ENCODE peak calls at places on chromosomes 16 and 17, in five cellular contexts. W is ascending aorta, N is epithelial cell of esophagus, E is lower lobe of right lung, G is AG09309. Z is an unnamed sample.

GRCh38 chr17:39393732-39394131 is 7.7 kb downstream of the FBXL20 start:
- DNase-seq in E (no peak), W (no peak), G (no peak), N (no peak), Z (no peak)

GRCh38 chr16:72493681-72494415 is 321.9 kb upstream of the PMFBP1 start:
- DNase-seq in W (no peak), N (no peak), E (no peak), G (peak; percentile 64), Z (no peak)

GRCh38 chr16:19005561-19006445 is 22.1 kb downstream of the TMC7 start:
- DNase-seq in E (no peak), W (no peak), N (peak; percentile 98), G (no peak), Z (no peak)

GRCh38 chr17:17565471-17566365 is 25.8 kb downstream of the PEMT start:
- DNase-seq in G (no peak), W (no peak), N (no peak), E (no peak), Z (no peak)

GRCh38 chr17:8056232-8056975 is 17.5 kb downstream of the ALOX15B start:
- DNase-seq in W (peak; percentile 78), N (peak; percentile 86), E (peak; percentile 81), G (peak; percentile 27), Z (no peak)

GRCh38 chr17:38449364-38449763 is 21.1 kb downstream of the ARHGAP23 start:
- DNase-seq in N (peak; percentile 97), W (no peak), E (no peak), G (no peak), Z (no peak)

GRCh38 chr17:7177210-7177953 is 1.8 kb downstream of the ASGR1 start:
- DNase-seq in N (peak; percentile 64), E (peak; percentile 80), W (peak; percentile 73), G (peak; percentile 7), Z (no peak)

GRCh38 chr16:88914750-88915368 is 48.4 kb upstream of the PABPN1L start:
- DNase-seq in W (no peak), N (no peak), E (no peak), G (peak; percentile 32), Z (peak; percentile 57)

GRCh38 chr16:73768786-73769203 is 527.8 kb upstream of the PSMD7 start:
- DNase-seq in G (peak; percentile 74), E (no peak), W (peak; percentile 86), N (no peak), Z (no peak)

GRCh38 chr16:88379694-88380040 is 3.1 kb upstream of the ZNF469 start:
- DNase-seq in W (no peak), E (peak; percentile 31), N (no peak), G (no peak), Z (no peak)

GRCh38 chr17:64531955-64532371 is 25.2 kb downstream of the CEP95 start:
- DNase-seq in G (peak; percentile 56), N (no peak), W (no peak), E (no peak), Z (no peak)

GRCh38 chr16:4327782-4328579 is 12.1 kb downstream of the GLIS2 start:
- DNase-seq in N (peak; percentile 76), W (peak; percentile 86), E (peak; percentile 84), G (no peak), Z (no peak)

GRCh38 chr17:42118545-42118944 is 2.6 kb downstream of the KAT2A start:
- DNase-seq in G (no peak), N (peak; percentile 57), W (no peak), E (no peak), Z (no peak)

GRCh38 chr17:79188048-79188447 is 113.4 kb downstream of the ENGASE start:
- DNase-seq in W (no peak), N (peak; percentile 39), G (no peak), E (no peak), Z (no peak)

GRCh38 chr16:1638757-1639156 is 26.6 kb downstream of the CRAMP1 start:
- DNase-seq in E (no peak), N (no peak), G (no peak), W (no peak), Z (no peak)

GRCh38 chr17:78359216-78359935 is 501 bp downstream of the SOCS3 start:
- DNase-seq in W (peak; percentile 82), G (no peak), N (no peak), E (peak; percentile 63), Z (no peak)

GRCh38 chr16:56343661-56344517 is 81.5 kb downstream of the AMFR start:
- DNase-seq in W (no peak), E (no peak), N (peak; percentile 81), G (no peak), Z (no peak)

GRCh38 chr17:69762359-69762758 is 312.7 kb upstream of the KCNJ16 start:
- DNase-seq in E (no peak), N (peak; percentile 29), G (no peak), W (no peak), Z (no peak)

GRCh38 chr17:77692571-77693161 is 265.8 kb upstream of the TNRC6C start:
- DNase-seq in N (peak; percentile 30), E (no peak), W (peak; percentile 39), G (no peak), Z (peak; percentile 5)

GRCh38 chr17:13541032-13541480 is 60.7 kb downstream of the HS3ST3A1 start:
- DNase-seq in E (no peak), N (no peak), G (peak; percentile 96), W (no peak), Z (peak; percentile 83)

GRCh38 chr17:28573966-28574480 is 2.7 kb downstream of the ALDOC start:
- DNase-seq in W (no peak), E (no peak), G (no peak), N (no peak), Z (no peak)

GRCh38 chr17:28575126-28575795 is 1.4 kb downstream of the ALDOC start:
- DNase-seq in N (no peak), E (no peak), W (no peak), G (no peak), Z (no peak)

GRCh38 chr17:28572294-28573099 is 1.2 kb upstream of the PIGS start:
- DNase-seq in E (no peak), W (no peak), N (no peak), G (no peak), Z (no peak)

GRCh38 chr17:28573521-28573920 is 2.2 kb upstream of the PIGS start:
- DNase-seq in N (no peak), G (no peak), E (no peak), W (no peak), Z (no peak)

GRCh38 chr17:28574536-28574935 is 2.2 kb downstream of the ALDOC start:
- DNase-seq in N (no peak), W (no peak), E (no peak), G (no peak), Z (no peak)
- TF ChIP-seq CTCF in N (peak; percentile 25), W (no peak), E (no peak), G (no peak), Z (no peak)

DNA sequence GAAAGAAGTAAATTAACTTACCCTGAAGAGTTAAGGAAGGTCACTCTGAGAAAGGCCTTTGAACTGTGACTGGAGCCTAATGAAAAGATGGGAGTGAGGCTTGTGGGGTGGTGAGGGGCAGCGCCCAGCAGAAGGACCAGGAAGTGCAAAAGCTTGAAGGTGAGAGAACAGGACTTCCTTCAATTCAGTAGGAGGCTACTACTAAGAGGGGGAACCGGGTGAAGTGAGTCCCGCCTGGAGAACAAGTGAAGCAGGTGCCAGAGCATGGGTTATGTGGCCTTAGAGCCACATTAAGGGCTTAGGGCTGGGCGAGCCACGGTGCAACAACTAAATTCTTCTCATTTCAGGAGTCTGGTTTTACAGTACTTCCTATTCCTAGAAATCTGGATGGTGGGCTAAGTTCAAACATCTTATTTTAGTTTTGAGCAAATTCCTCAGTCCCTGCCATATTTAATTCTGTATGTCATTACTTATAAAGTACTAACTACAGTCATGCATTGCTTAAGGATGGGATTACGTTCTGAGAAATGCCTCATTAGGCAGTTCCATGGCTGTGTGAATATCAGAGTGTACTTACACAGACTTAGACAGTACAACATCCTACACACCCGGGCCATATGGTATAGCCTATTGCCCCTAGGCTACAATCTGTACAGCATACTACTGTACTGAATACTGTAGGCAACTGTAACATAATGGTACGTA is 5.1 kb downstream of the CFAP20 start:
- DNase-seq in N (no peak), W (no peak), E (no peak), G (no peak), Z (no peak)
- H3K4me3 ChIP-seq in N (no peak overlapping the region), W (no peak overlapping the region), E (no peak overlapping the region), G (no peak overlapping the region), Z (no peak overlapping the region)

GRCh38 chr17:82823004-82823403 is 16.8 kb downstream of the ZNF750 start:
- DNase-seq in W (no peak), E (peak; percentile 41), G (no peak), N (no peak), Z (no peak)
- TF ChIP-seq CTCF in W (no peak), E (peak; percentile 19), G (peak; percentile 13), N (no peak), Z (peak; percentile 19)

DNA sequence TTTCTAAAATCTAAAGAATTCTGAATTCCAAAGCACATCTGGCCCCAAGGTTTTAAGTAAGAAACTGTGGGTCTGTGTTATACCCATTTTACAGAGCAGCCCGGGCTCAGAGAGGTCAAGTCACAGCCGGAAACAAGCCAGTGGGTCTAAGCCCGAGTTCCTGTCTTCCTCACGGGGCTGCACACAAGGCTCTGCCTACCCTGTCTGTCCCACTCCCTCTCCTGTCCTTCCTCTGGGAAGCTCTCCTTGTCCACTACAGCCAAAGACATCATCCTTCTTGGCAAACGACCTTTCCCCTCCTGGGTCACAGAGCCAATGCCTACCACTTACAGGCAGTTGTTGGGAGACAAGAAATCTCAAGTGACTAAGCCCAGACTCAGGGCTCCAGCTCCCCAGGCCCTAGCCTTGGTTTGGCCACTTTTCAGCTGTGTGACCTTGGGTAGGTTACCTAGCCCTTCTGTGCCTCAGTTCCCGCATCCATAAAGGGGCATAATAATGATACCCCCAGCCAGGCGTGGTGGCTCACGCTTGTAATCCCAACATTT is 55.6 kb upstream of the MAP3K14 start:
- DNase-seq in G (no peak), W (peak; percentile 43), E (no peak), N (no peak), Z (no peak)
- H3K4me3 ChIP-seq in G (no peak overlapping the region), W (no peak overlapping the region), E (peak overlapping the region; percentile 35), N (no peak overlapping the region), Z (no peak overlapping the region)

Z was measured in HFF-Myc.